ENCODE peak calls at places on chromosomes 4 and X, in six cellular contexts. U, E, O, Z, A and P are unnamed samples.

GRCh38 chr4:109809657-109810056 is 5.9 kb upstream of the GAR1 start:
- DNase-seq in U (no peak), E (no peak), O (no peak), Z (no peak), A (no peak), P (no peak)

GRCh38 chr4:172202480-172203076 is 389.4 kb downstream of the GALNTL6 start:
- DNase-seq in U (peak; percentile 51), E (no peak), O (no peak), Z (peak; percentile 44), A (peak; percentile 34), P (peak; percentile 76)

GRCh38 chr4:38145033-38145673 is 185.0 kb downstream of the PTTG2 start:
- DNase-seq in U (no peak), E (no peak), O (no peak), Z (no peak), A (no peak), P (no peak)

GRCh38 chr4:40621229-40621591 is 8.5 kb downstream of the RBM47 start:
- DNase-seq in U (no peak), E (no peak), O (no peak), Z (no peak), A (no peak), P (no peak)

GRCh38 chrX:24369816-24370215 is 9.4 kb downstream of the SUPT20HL1 start:
- DNase-seq in U (no peak), E (peak; percentile 76), O (no peak), Z (peak; percentile 72), A (no peak), P (no peak)

GRCh38 chr4:183449193-183449888 is 4.9 kb downstream of the CDKN2AIP start:
- DNase-seq in U (peak; percentile 51), E (no peak), O (no peak), Z (no peak), A (peak; percentile 90), P (peak; percentile 16)

GRCh38 chr4:155559915-155560314 is 106.7 kb upstream of the GUCY1A1 start:
- DNase-seq in U (no peak), E (no peak), O (no peak), Z (no peak), A (no peak), P (peak; percentile 46)

GRCh38 chr4:143248827-143249226 is 64.1 kb downstream of the USP38 start:
- DNase-seq in U (no peak), E (no peak), O (no peak), Z (no peak), A (no peak), P (no peak)

GRCh38 chr4:137425281-137425680 is 107.0 kb downstream of the PCDH18 start:
- DNase-seq in U (no peak), E (no peak), O (no peak), Z (no peak), A (no peak), P (no peak)

GRCh38 chrX:113510586-113510985 is 670.0 kb upstream of the AMOT start:
- DNase-seq in U (peak; percentile 4), E (no peak), O (no peak), Z (no peak), A (peak; percentile 11), P (peak; percentile 15)

GRCh38 chr4:48851651-48852050 is 20.8 kb downstream of the OCIAD1 start:
- DNase-seq in U (no peak), E (no peak), O (no peak), Z (no peak), A (no peak), P (no peak)

GRCh38 chr4:99563310-99564186 is at the start of gene TRMT10A:
- DNase-seq in U (peak; percentile 99), E (peak; percentile 98), O (peak; percentile 98), Z (peak; percentile 98), A (peak; percentile 99), P (peak; percentile 99)

GRCh38 chr4:188147776-188148175 is 8.5 kb downstream of the TRIML1 start:
- DNase-seq in U (no peak), E (no peak), O (no peak), Z (no peak), A (no peak), P (no peak)

GRCh38 chr4:165686756-165687155 is 186.3 kb upstream of the TLL1 start:
- DNase-seq in U (no peak), E (no peak), O (no peak), Z (no peak), A (no peak), P (no peak)

GRCh38 chr4:39303871-39304270 is 62.3 kb downstream of the RFC1 start:
- DNase-seq in U (no peak), E (no peak), O (no peak), Z (no peak), A (no peak), P (no peak)

GRCh38 chrX:87299563-87300160 is 217.9 kb upstream of the KLHL4 start:
- DNase-seq in U (peak; percentile 12), E (no peak), O (no peak), Z (no peak), A (peak; percentile 5), P (peak; percentile 58)

GRCh38 chr4:105191621-105192210 is 45.0 kb downstream of the TET2 start:
- DNase-seq in U (peak; percentile 51), E (no peak), O (no peak), Z (no peak), A (peak; percentile 76), P (peak; percentile 37)

GRCh38 chr4:142846105-142846728 is at the start of gene INPP4B:
- DNase-seq in U (peak; percentile 89), E (peak; percentile 53), O (peak; percentile 42), Z (peak; percentile 79), A (peak; percentile 76), P (peak; percentile 79)

GRCh38 chrX:154352466-154352865 is 22.0 kb downstream of the FLNA start:
- DNase-seq in U (no peak), E (no peak), O (no peak), Z (no peak), A (no peak), P (no peak)

GRCh38 chrX:13055486-13055885 is 11.1 kb upstream of the FAM9C start:
- DNase-seq in U (no peak), E (no peak), O (no peak), Z (no peak), A (no peak), P (no peak)

GRCh38 chr4:107317596-107317995 is 281.5 kb upstream of the DKK2 start:
- DNase-seq in U (peak; percentile 8), E (no peak), O (no peak), Z (no peak), A (peak; percentile 45), P (peak; percentile 17)

GRCh38 chrX:103488332-103488731 is 31.0 kb downstream of the RAB40A start:
- DNase-seq in U (peak; percentile 46), E (no peak), O (no peak), Z (no peak), A (peak; percentile 8), P (peak; percentile 53)

GRCh38 chr4:4461850-4462249 is 74.9 kb downstream of the NSG1 start:
- DNase-seq in U (no peak), E (no peak), O (no peak), Z (no peak), A (no peak), P (no peak)

GRCh38 chr4:96056346-96056934 is 216.5 kb downstream of the PDHA2 start:
- DNase-seq in U (no peak), E (no peak), O (no peak), Z (peak; percentile 65), A (no peak), P (no peak)

GRCh38 chrX:120755066-120755846 is 120.4 kb downstream of the CT47B1 start:
- DNase-seq in U (no peak), E (no peak), O (peak; percentile 49), Z (no peak), A (no peak), P (no peak)

GRCh38 chrX:107272431-107272921 is 66.1 kb downstream of the DNAAF6 start:
- DNase-seq in U (no peak), E (peak; percentile 69), O (peak; percentile 18), Z (peak; percentile 88), A (no peak), P (no peak)

GRCh38 chrX:1450381-1451161 is 2.1 kb downstream of the ASMTL start:
- DNase-seq in U (no peak), E (peak; percentile 19), O (no peak), Z (peak; percentile 32), A (no peak), P (no peak)

DNA sequence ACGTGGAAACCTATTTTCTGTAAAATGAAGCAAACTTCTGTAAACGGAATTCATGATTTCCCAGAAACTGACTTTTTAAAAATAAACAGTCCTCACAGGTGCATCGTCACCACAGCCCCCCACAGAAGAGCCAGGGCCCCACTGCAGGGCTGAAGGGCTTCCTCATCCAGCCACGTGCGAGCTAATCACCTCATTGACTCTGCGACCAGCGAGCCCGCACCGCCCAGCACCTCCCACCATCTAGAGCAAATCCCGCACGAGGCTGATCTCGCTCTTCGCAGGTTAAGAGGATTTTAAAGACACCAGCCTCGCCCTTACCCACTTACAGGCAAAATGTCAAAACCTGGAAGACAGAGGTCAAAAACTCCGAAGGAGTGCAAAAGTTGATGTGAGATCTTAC is 14.8 kb downstream of the PPP2R3B start:
- DNase-seq in U (no peak), E (no peak), O (no peak), Z (peak; percentile 65), A (no peak), P (no peak)
- H3K4me1 ChIP-seq in U (no peaks in the 10 kb centered on the region), E (peaks cover 3% of the 10 kb centered on the region), O (no peaks in the 10 kb centered on the region), Z (peaks cover 2% of the 10 kb centered on the region), A (no peaks in the 10 kb centered on the region), P (peaks cover 15% of the 10 kb centered on the region)

DNA sequence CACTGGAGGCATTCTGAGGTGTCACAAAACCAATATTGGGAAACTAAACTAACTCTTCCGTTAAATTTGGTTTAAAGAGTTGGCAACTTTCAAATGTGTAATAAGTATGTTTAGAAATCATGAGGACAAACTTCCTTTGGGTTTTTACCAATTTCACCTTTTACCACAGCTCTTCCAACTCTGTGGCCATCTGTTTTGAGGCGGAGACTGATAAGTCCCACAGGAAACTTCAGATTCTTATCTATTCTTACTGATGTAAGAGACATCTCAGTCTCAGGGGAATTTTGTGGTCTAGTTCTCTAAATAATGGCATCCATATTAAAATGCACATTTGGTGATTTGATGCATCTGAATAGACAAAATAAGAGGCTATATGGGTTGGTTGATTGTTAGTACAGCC is 229.2 kb upstream of the AFF2 start:
- DNase-seq in U (no peak), E (no peak), O (no peak), Z (no peak), A (no peak), P (no peak)
- H3K9ac ChIP-seq in U (no peak overlapping the region), E (no peak overlapping the region), O (no peak overlapping the region), Z (no peak overlapping the region), A (no peak overlapping the region), P (no peak overlapping the region)

GRCh38 chr4:85427123-85427522 is 47.8 kb upstream of the ARHGAP24 start:
- DNase-seq in U (no peak), E (no peak), O (no peak), Z (no peak), A (no peak), P (no peak)
- H3K4me1 ChIP-seq in U (peaks cover 8% of the 10 kb centered on the region), E (no peaks in the 10 kb centered on the region), O (no peaks in the 10 kb centered on the region), Z (no peaks in the 10 kb centered on the region), A (no peaks in the 10 kb centered on the region), P (no peaks in the 10 kb centered on the region)

DNA sequence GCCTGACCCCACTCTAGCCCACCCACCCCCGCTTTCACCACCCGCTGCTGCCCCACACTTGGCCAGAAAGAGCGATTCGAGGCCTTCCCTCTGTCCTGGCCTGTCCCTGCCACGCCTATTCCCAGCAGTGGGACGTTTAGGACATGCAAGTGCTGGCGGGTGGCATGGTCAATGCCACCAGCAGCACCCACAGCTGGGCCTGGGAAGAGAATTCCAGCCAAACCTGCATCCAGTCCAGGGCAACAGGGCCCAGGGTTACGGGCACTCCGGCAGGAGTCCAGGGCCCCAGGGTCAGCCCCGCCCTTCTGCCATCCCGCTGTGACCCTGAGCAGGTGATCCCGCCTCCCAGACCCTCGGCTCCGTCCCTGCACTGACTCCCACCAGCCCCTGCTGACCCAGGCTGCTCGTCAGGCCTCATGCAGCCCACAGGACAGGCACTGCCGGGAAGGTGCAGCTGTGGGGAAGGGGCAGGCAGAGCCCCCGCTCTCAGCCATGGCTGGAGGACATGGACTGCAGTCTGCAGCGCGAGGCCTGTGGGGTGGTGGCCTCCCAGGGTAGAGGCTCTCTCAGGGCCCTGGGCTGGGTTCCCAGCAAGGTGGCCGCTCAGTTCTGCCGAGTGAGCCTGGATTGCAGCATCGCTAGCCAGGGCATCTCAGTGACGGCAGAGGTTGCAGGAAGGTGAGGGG is 6.8 kb upstream of the HTRA3 start:
- DNase-seq in U (no peak), E (no peak), O (no peak), Z (no peak), A (no peak), P (no peak)
- H3K9ac ChIP-seq in U (no peak overlapping the region), E (no peak overlapping the region), O (no peak overlapping the region), Z (no peak overlapping the region), A (no peak overlapping the region), P (no peak overlapping the region)